ENCODE peak calls at places on chromosome 21, in seven cellular contexts. G, S, Q, I, A, H and O are unnamed samples.

GRCh38 chr21:42236693-42237092 is 17.8 kb downstream of the ABCG1 start:
- DNase-seq in G (no peak), S (no peak), Q (no peak), I (no peak), A (no peak), H (no peak), O (no peak)

GRCh38 chr21:41761211-41762181 is 5.4 kb downstream of the RIPK4 start:
- DNase-seq in G (no peak), S (no peak), Q (no peak), I (no peak), A (peak; percentile 99), H (no peak), O (no peak)

GRCh38 chr21:15826147-15826780 is 96.5 kb downstream of the USP25 start:
- DNase-seq in G (peak; percentile 54), S (peak; percentile 36), Q (peak; percentile 52), I (peak; percentile 87), A (peak; percentile 50), H (no peak), O (peak; percentile 14)

GRCh38 chr21:26388731-26389231 is 184.3 kb downstream of the CYYR1 start:
- DNase-seq in G (peak; percentile 38), S (no peak), Q (peak; percentile 50), I (peak; percentile 42), A (peak; percentile 63), H (no peak), O (no peak)

GRCh38 chr21:34635307-34635706 is 20.4 kb upstream of the RCAN1 start:
- DNase-seq in G (no peak), S (peak; percentile 46), Q (no peak), I (peak; percentile 38), A (no peak), H (peak; percentile 77), O (no peak)

GRCh38 chr21:25742900-25743299 is 8.1 kb downstream of the GABPA start:
- DNase-seq in G (no peak), S (no peak), Q (no peak), I (no peak), A (no peak), H (no peak), O (no peak)

GRCh38 chr21:23218667-23219066 is 2220.5 kb downstream of the NCAM2 start:
- DNase-seq in G (no peak), S (no peak), Q (no peak), I (no peak), A (no peak), H (no peak), O (no peak)

GRCh38 chr21:37619464-37619974 is 252.9 kb downstream of the DYRK1A start:
- DNase-seq in G (no peak), S (no peak), Q (no peak), I (no peak), A (peak; percentile 90), H (no peak), O (no peak)

GRCh38 chr21:25867041-25867440 is 132.3 kb downstream of the GABPA start:
- DNase-seq in G (no peak), S (no peak), Q (no peak), I (no peak), A (no peak), H (no peak), O (no peak)

GRCh38 chr21:34967509-34968289 is 81.4 kb downstream of the RUNX1 start:
- DNase-seq in G (peak; percentile 35), S (no peak), Q (peak; percentile 86), I (peak; percentile 44), A (peak; percentile 26), H (no peak), O (no peak)

GRCh38 chr21:34545079-34545884 is 33.3 kb upstream of the KCNE1 start:
- DNase-seq in G (peak; percentile 73), S (no peak), Q (peak; percentile 80), I (peak; percentile 68), A (peak; percentile 77), H (no peak), O (no peak)

GRCh38 chr21:36719614-36720013 is 20.7 kb downstream of the SIM2 start:
- DNase-seq in G (no peak), S (no peak), Q (no peak), I (no peak), A (no peak), H (no peak), O (no peak)

GRCh38 chr21:17688912-17689874 is 76.5 kb upstream of the BTG3 start:
- DNase-seq in G (peak; percentile 12), S (peak; percentile 52), Q (peak; percentile 41), I (peak; percentile 67), A (peak; percentile 81), H (peak; percentile 57), O (no peak)

GRCh38 chr21:26850116-26850643 is 5.0 kb upstream of the ADAMTS1 start:
- DNase-seq in G (peak; percentile 59), S (no peak), Q (peak; percentile 72), I (peak; percentile 61), A (no peak), H (no peak), O (peak; percentile 36)

GRCh38 chr21:28509031-28509430 is 483.6 kb downstream of the LTN1 start:
- DNase-seq in G (no peak), S (no peak), Q (no peak), I (peak; percentile 69), A (no peak), H (no peak), O (no peak)

GRCh38 chr21:36419241-36419640 is 34.0 kb downstream of the CHAF1B start:
- DNase-seq in G (no peak), S (no peak), Q (no peak), I (no peak), A (no peak), H (no peak), O (no peak)

GRCh38 chr21:29819675-29820337 is 120.0 kb downstream of the GRIK1 start:
- DNase-seq in G (no peak), S (no peak), Q (no peak), I (no peak), A (no peak), H (no peak), O (no peak)

GRCh38 chr21:29817450-29817849 is 122.3 kb downstream of the GRIK1 start:
- DNase-seq in G (no peak), S (no peak), Q (no peak), I (no peak), A (no peak), H (no peak), O (no peak)

GRCh38 chr21:29818520-29818919 is 121.3 kb downstream of the GRIK1 start:
- DNase-seq in G (no peak), S (no peak), Q (no peak), I (no peak), A (no peak), H (no peak), O (no peak)

GRCh38 chr21:29822064-29822463 is 117.7 kb downstream of the GRIK1 start:
- DNase-seq in G (no peak), S (no peak), Q (no peak), I (no peak), A (no peak), H (no peak), O (no peak)

DNA sequence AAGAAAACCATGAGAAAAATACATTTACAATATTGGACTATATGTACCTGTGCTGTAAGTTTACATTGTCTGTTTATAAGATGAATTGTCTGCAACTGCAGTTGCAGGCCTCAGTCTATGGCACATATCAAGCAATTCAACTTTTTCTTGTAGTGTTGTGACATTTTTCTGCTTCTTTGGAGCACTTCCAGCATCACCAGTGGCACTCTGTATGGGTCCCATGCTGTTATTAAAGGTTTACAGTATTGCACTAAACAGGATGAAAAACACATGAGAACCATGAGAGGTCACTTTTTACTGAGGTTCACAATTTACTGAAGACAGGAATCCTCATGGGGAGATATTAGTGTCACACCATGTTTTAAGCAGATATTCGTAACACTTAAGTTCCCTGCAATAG is 118.6 kb downstream of the GRIK1 start:
- DNase-seq in G (no peak), S (no peak), Q (no peak), I (no peak), A (no peak), H (no peak), O (no peak)
- H3K23ac ChIP-seq in G (no peak overlapping the region), S (no peak overlapping the region), Q (no peak overlapping the region), I (no peak overlapping the region), A (no peak overlapping the region), H (no peak overlapping the region), O (no peak overlapping the region)

GRCh38 chr21:39441502-39442475 is 3.8 kb downstream of the LCA5L start:
- DNase-seq in G (peak; percentile 68), S (no peak), Q (peak; percentile 67), I (peak; percentile 68), A (peak; percentile 10), H (no peak), O (no peak)
- H2BK120ac ChIP-seq in G (no peak overlapping the region), S (no peak overlapping the region), Q (no peak overlapping the region), I (no peak overlapping the region), A (no peak overlapping the region), H (no peak overlapping the region), O (no peak overlapping the region)

GRCh38 chr21:31194510-31195293 is 149.4 kb downstream of the TIAM1 start:
- DNase-seq in G (no peak), S (no peak), Q (no peak), I (no peak), A (no peak), H (no peak), O (no peak)

GRCh38 chr21:31191553-31191952 is 152.5 kb downstream of the TIAM1 start:
- DNase-seq in G (peak; percentile 6), S (no peak), Q (no peak), I (no peak), A (no peak), H (no peak), O (no peak)

GRCh38 chr21:31195334-31196015 is 148.6 kb downstream of the TIAM1 start:
- DNase-seq in G (no peak), S (no peak), Q (no peak), I (no peak), A (no peak), H (no peak), O (no peak)

GRCh38 chr21:31196724-31197123 is 147.3 kb downstream of the TIAM1 start:
- DNase-seq in G (no peak), S (no peak), Q (no peak), I (no peak), A (no peak), H (no peak), O (no peak)

DNA sequence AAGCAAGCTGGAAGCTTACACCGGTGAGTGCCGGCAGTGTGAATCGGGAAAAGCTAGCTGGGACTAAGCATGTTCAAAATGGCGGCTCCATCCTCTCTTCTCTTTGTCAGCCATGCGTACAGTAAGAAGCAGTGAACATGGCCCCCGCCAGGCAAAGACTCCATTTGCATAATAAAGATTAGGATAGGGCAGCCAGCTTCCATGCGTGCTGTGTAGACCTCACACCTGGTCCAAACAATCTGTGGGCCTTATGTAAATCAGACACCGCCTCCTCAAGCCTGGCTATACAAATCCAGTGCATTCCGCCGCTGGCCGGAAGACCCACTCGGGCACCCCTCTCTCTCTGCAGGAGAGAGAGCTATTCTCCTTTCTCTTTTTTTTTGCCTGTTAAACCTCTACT is 150.3 kb downstream of the TIAM1 start:
- DNase-seq in G (no peak), S (peak; percentile 44), Q (no peak), I (no peak), A (no peak), H (no peak), O (no peak)
- H3K4me1 ChIP-seq in G (peaks cover 2% of the 10 kb centered on the region), S (peaks cover 3% of the 10 kb centered on the region), Q (no peaks in the 10 kb centered on the region), I (no peaks in the 10 kb centered on the region), A (no peaks in the 10 kb centered on the region), H (no peaks in the 10 kb centered on the region), O (peaks cover 2% of the 10 kb centered on the region)

GRCh38 chr21:31308584-31308983 is 35.5 kb downstream of the TIAM1 start:
- DNase-seq in G (no peak), S (no peak), Q (no peak), I (no peak), A (no peak), H (no peak), O (no peak)
- H3K23ac ChIP-seq in G (no peak overlapping the region), S (no peak overlapping the region), Q (no peak overlapping the region), I (no peak overlapping the region), A (no peak overlapping the region), H (no peak overlapping the region), O (no peak overlapping the region)